ENCODE peak calls at places on chromosomes 7 and 10, in four cellular contexts. T is H9, F is H1, S is neuronal stem cell. D is an unnamed sample.

GRCh38 chr10:34581871-34582532 is 233.1 kb downstream of the PARD3 start:
- DNase-seq in F (no peak), S (no peak), T (no peak), D (peak; percentile 56)

GRCh38 chr10:10765017-10765416 is 252.7 kb upstream of the CELF2 start:
- DNase-seq in F (no peak), T (no peak), S (no peak), D (no peak)

GRCh38 chr10:105834261-105835059 is 1193.4 kb downstream of the SORCS3 start:
- DNase-seq in T (no peak), F (no peak), S (no peak), D (no peak)

GRCh38 chr10:18214692-18215563 is 74.7 kb downstream of the CACNB2 start:
- DNase-seq in T (peak; percentile 41), S (peak; percentile 48), F (no peak), D (peak; percentile 73)

GRCh38 chr10:4399571-4399970 is 426.4 kb upstream of the AKR1E2 start:
- DNase-seq in F (no peak), S (no peak), T (no peak), D (peak; percentile 44)

GRCh38 chr7:116653204-116653603 is 18.8 kb upstream of the MET start:
- DNase-seq in T (no peak), S (no peak), F (no peak), D (peak; percentile 83)

GRCh38 chr7:103679156-103680132 is 233.4 kb upstream of the SLC26A5 start:
- DNase-seq in F (no peak), S (no peak), T (no peak), D (peak; percentile 71)

GRCh38 chr10:95403690-95404459 is 113.1 kb upstream of the PDLIM1 start:
- DNase-seq in S (no peak), F (no peak), T (no peak), D (no peak)

GRCh38 chr10:47184724-47185330 is 115.2 kb upstream of the GDF10 start:
- DNase-seq in F (no peak), T (no peak), S (no peak), D (no peak)

GRCh38 chr7:2843711-2844152 is 376 bp downstream of the GNA12 start:
- DNase-seq in T (no peak), S (no peak), F (no peak), D (peak; percentile 34)

GRCh38 chr7:120055300-120055699 is 217.7 kb upstream of the KCND2 start:
- DNase-seq in T (no peak), F (no peak), S (no peak), D (peak; percentile 78)

GRCh38 chr10:1184541-1185415 is 128.6 kb downstream of the WDR37 start:
- DNase-seq in F (no peak), S (no peak), T (no peak), D (no peak)

GRCh38 chr7:107025449-107026103 is 18.9 kb upstream of the PRKAR2B start:
- DNase-seq in T (no peak), F (no peak), S (no peak), D (peak; percentile 10)

GRCh38 chr10:89591111-89591795 is 53.8 kb downstream of the PANK1 start:
- DNase-seq in F (no peak), T (no peak), S (no peak), D (peak; percentile 52)

GRCh38 chr10:125154529-125154928 is 5.8 kb downstream of the CTBP2 start:
- DNase-seq in S (no peak), F (no peak), T (peak; percentile 29), D (no peak)

GRCh38 chr10:125151170-125151823 is 9.1 kb downstream of the CTBP2 start:
- DNase-seq in T (peak; percentile 52), S (no peak), F (no peak), D (no peak)

GRCh38 chr10:125152646-125153368 is 7.6 kb downstream of the CTBP2 start:
- DNase-seq in F (no peak), T (peak; percentile 56), S (no peak), D (no peak)

GRCh38 chr10:125153693-125154490 is 6.5 kb downstream of the CTBP2 start:
- DNase-seq in T (peak; percentile 23), F (no peak), S (no peak), D (peak; percentile 54)

GRCh38 chr10:125151824-125152634 is 8.3 kb downstream of the CTBP2 start:
- DNase-seq in S (no peak), T (peak; percentile 96), F (peak; percentile 77), D (no peak)
- H3K14ac ChIP-seq in S (peak overlapping the region; percentile 51), T (peak overlapping the region; percentile 18), F (no peak overlapping the region), D (no peak overlapping the region)

GRCh38 chr7:150399421-150399820 is 20.3 kb downstream of the ZNF775 start:
- DNase-seq in T (no peak), S (no peak), F (no peak), D (no peak)
- H3K14ac ChIP-seq in T (peak overlapping the region; percentile 34), S (no peak overlapping the region), F (no peak overlapping the region), D (no peak overlapping the region)

GRCh38 chr10:103855424-103855823 is at the start of gene SH3PXD2A:
- DNase-seq in S (peak; percentile 61), F (no peak), T (peak; percentile 59), D (no peak)

GRCh38 chr10:103854687-103855423 is 521 bp downstream of the SH3PXD2A start:
- DNase-seq in S (no peak), T (peak; percentile 48), F (no peak), D (peak; percentile 24)

GRCh38 chr10:103856497-103857175 is 1.3 kb upstream of the SH3PXD2A start:
- DNase-seq in F (no peak), T (no peak), S (no peak), D (no peak)

GRCh38 chr10:103854265-103854686 is 1.1 kb downstream of the SH3PXD2A start:
- DNase-seq in F (no peak), S (peak; percentile 36), T (peak; percentile 51), D (no peak)

DNA sequence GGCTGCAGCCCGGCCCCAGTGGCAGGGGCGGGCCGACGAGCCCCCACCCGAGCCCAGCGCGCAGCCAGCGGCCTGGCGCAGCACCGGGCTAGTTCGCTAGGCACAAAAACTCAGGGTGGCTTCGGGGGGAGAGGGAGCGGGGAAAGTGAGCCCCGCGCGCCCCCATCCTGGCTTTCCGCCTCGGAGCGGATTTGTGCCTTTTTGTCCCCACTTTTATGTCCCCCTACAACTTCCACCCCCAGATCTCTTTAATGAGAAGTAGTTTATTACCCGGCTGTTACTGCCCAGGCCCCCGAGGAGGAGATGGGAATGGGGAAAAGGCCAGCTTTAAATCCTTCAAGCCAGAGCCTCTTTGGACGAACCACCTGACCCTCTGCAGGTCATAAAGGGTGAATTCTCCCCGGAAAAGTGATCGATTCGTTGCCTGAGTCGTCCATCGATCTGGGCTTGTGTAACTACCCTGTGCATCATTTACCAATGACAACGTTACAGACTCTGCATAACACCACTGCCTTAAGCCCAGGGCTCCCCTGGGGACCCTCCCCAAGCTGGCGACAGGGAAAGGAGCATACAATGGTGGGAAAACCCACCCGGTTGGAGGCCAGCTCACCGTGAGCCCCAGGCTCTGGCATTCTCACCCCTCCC is 598 bp upstream of the SH3PXD2A start:
- DNase-seq in T (no peak), S (peak; percentile 27), F (no peak), D (no peak)
- H3K14ac ChIP-seq in T (no peak overlapping the region), S (no peak overlapping the region), F (no peak overlapping the region), D (peak overlapping the region; percentile 46)

DNA sequence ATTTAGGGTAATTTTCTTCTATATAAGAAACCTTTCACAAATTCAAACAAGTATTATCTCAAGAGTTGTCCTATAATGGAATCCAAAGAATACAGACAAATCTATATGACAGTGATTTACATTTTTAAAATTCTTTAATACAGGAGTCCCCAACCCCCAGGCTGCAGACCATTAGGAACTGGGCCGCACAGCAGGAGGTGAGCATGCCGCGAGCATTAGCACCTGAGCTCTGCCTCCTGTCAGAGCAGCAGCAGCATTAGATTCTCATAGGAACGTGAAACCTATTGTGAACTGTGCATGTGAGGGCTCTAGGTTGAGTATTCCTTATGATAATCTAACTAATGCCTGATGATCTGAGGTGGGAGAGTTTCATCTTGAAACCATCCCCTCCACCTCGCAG is 37.7 kb downstream of the SNX13 start:
- DNase-seq in T (no peak), F (peak; percentile 21), S (no peak), D (no peak)
- H3K14ac ChIP-seq in T (no peak overlapping the region), F (no peak overlapping the region), S (no peak overlapping the region), D (no peak overlapping the region)

GRCh38 chr10:122486396-122487080 is 25.2 kb downstream of the HTRA1 start:
- DNase-seq in S (no peak), T (no peak), F (no peak), D (no peak)
- H3K14ac ChIP-seq in S (no peak overlapping the region), T (peak overlapping the region; percentile 53), F (no peak overlapping the region), D (no peak overlapping the region)

GRCh38 chr10:24128066-24128751 is 80.7 kb upstream of the KIAA1217 start:
- DNase-seq in F (no peak), T (no peak), S (peak; percentile 85), D (no peak)
- H3K14ac ChIP-seq in F (no peak overlapping the region), T (no peak overlapping the region), S (no peak overlapping the region), D (no peak overlapping the region)

GRCh38 chr10:67288688-67289410 is 363.0 kb downstream of the LRRTM3 start:
- DNase-seq in T (no peak), F (no peak), S (no peak), D (no peak)

GRCh38 chr10:67284589-67284988 is 358.8 kb downstream of the LRRTM3 start:
- DNase-seq in F (no peak), S (no peak), T (no peak), D (no peak)

GRCh38 chr10:67280405-67280804 is 354.6 kb downstream of the LRRTM3 start:
- DNase-seq in T (peak; percentile 90), F (no peak), S (no peak), D (no peak)

GRCh38 chr10:67277402-67277801 is 351.6 kb downstream of the LRRTM3 start:
- DNase-seq in F (no peak), T (no peak), S (no peak), D (no peak)

DNA sequence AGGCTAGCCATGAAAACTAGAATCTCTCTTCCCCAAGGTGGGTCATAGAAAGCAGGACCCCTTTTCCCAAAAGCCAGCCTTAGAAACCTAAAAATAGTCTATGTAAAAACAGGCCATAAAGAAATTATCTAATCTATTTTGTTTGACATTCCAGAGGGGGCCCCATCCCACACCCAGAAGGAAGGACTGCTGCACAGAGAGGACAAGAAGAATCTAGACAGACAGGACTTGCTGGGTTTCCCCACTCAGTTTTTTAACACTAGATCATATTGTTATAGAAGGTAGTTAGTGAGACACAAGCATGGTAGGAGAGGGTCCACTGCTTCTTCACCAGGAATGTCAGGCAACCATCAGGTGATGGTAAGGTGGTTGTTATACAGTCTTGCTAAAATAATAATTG is 357.0 kb downstream of the LRRTM3 start:
- DNase-seq in S (no peak), F (no peak), T (no peak), D (no peak)
- H3K14ac ChIP-seq in S (no peak overlapping the region), F (no peak overlapping the region), T (no peak overlapping the region), D (no peak overlapping the region)

GRCh38 chr7:43944286-43944685 is 18.1 kb downstream of the UBE2D4 start:
- DNase-seq in F (no peak), T (no peak), S (no peak), D (no peak)
- H3K14ac ChIP-seq in F (no peak overlapping the region), T (no peak overlapping the region), S (no peak overlapping the region), D (no peak overlapping the region)

GRCh38 chr10:78210976-78211375 is 177.3 kb downstream of the RPS24 start:
- DNase-seq in S (no peak), F (no peak), T (no peak), D (no peak)
- H3K14ac ChIP-seq in S (no peak overlapping the region), F (no peak overlapping the region), T (no peak overlapping the region), D (no peak overlapping the region)

GRCh38 chr7:128791968-128792319 is at the start of gene CCDC136:
- DNase-seq in F (no peak), S (no peak), T (no peak), D (peak; percentile 27)
- H3K14ac ChIP-seq in F (no peak within 1 kb of the TSS), S (peak within 1 kb of the TSS; percentile 97), T (no peak within 1 kb of the TSS), D (peak within 1 kb of the TSS; percentile 55)